ENCODE peak calls at places on chromosomes 6 and 20, in six cellular contexts. O, R, A, Z, N and V are unnamed samples.

GRCh38 chr6:35428421-35429149 is 23.6 kb upstream of the FANCE start:
- DNase-seq in O (no peak), R (no peak), A (peak; percentile 21), Z (no peak), N (no peak), V (no peak)

GRCh38 chr20:63044204-63044600 is 37.4 kb upstream of the BHLHE23 start:
- DNase-seq in O (no peak), R (no peak), A (no peak), Z (peak; percentile 36), N (no peak), V (no peak)

GRCh38 chr6:22049002-22049401 is 247.8 kb downstream of the PRL start:
- DNase-seq in O (no peak), R (no peak), A (peak; percentile 38), Z (no peak), N (no peak), V (no peak)

GRCh38 chr6:56789342-56789741 is 146.7 kb upstream of the DST start:
- DNase-seq in O (no peak), R (no peak), A (no peak), Z (no peak), N (no peak), V (no peak)

GRCh38 chr20:18718129-18718528 is 95.5 kb upstream of the SCP2D1 start:
- DNase-seq in O (no peak), R (no peak), A (no peak), Z (no peak), N (no peak), V (no peak)

GRCh38 chr6:126341126-126341525 is 1.2 kb downstream of the CENPW start:
- DNase-seq in O (no peak), R (no peak), A (no peak), Z (no peak), N (no peak), V (no peak)

GRCh38 chr20:23493172-23493772 is 2.4 kb downstream of the CST8 start:
- DNase-seq in O (no peak), R (no peak), A (no peak), Z (no peak), N (no peak), V (no peak)

GRCh38 chr6:17831135-17831534 is 124.4 kb upstream of the NUP153 start:
- DNase-seq in O (no peak), R (no peak), A (peak; percentile 55), Z (no peak), N (no peak), V (no peak)

GRCh38 chr6:90110971-90111370 is 185.7 kb downstream of the BACH2 start:
- DNase-seq in O (no peak), R (no peak), A (no peak), Z (no peak), N (peak; percentile 79), V (peak; percentile 86)

DNA sequence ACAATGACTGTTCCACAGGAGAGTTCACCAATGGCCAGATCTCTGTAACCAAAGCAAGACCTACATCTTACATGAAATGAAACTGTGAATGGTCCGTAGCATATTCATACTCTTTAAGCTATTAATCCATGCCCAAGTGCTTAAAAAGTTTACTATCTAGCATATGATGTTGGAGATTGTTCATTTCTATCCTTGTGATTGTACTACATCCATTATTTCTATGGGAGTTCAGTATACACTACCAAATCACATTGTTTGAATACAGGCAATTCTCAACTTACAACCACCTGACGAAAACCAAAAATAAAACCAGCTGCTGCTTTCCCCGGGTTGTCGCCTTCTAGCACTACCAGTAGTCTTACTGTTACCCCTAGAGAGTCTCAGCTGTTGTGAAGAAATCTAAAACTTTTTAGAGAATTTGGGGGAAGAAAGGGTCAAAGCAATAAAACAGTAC is 37.9 kb downstream of the HIVEP2 start:
- DNase-seq in O (no peak), R (no peak), A (no peak), Z (no peak), N (peak; percentile 52), V (no peak)
- H3K4me3 ChIP-seq in O (no peak overlapping the region), R (no peak overlapping the region), A (peak overlapping the region; percentile 20), Z (no peak overlapping the region), N (peak overlapping the region; percentile 77), V (no peak overlapping the region)

GRCh38 chr6:40106840-40107239 is 172.6 kb upstream of the MOCS1 start:
- DNase-seq in O (no peak), R (no peak), A (no peak), Z (no peak), N (no peak), V (no peak)

GRCh38 chr6:40116829-40117228 is 182.6 kb upstream of the MOCS1 start:
- DNase-seq in O (no peak), R (no peak), A (no peak), Z (no peak), N (no peak), V (no peak)

DNA sequence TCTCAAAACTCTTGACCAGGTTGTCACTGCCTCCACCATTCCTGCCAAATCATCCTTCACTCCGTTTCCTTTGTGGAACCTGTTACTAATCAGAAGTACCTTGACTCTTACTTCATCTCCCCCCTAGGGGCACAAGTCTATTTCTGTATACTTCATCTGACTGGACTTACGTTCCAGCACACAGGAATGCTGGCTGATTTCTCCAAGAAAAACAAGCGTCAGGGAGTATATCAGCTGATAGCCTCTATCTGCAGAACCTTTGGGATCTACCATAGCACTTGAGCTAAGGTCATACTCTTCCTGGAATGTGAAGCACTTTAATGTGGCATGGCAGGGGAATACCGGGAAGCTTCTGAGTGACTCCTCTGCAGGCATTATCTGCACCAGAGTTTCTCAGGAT is 178.1 kb upstream of the MOCS1 start:
- DNase-seq in O (peak; percentile 4), R (no peak), A (no peak), Z (no peak), N (no peak), V (no peak)
- H3K9me3 ChIP-seq in O (no peaks in the 10 kb centered on the region), R (no peaks in the 10 kb centered on the region), A (peaks cover 17% of the 10 kb centered on the region), Z (peaks cover 8% of the 10 kb centered on the region), N (no peaks in the 10 kb centered on the region), V (no peaks in the 10 kb centered on the region)

GRCh38 chr6:72947534-72947933 is 277.8 kb downstream of the KHDC1L start:
- DNase-seq in O (no peak), R (no peak), A (no peak), Z (no peak), N (no peak), V (no peak)
- H3K4me3 ChIP-seq in O (no peak overlapping the region), R (no peak overlapping the region), A (no peak overlapping the region), Z (no peak overlapping the region), N (no peak overlapping the region), V (no peak overlapping the region)

GRCh38 chr6:170155464-170156196 is 135.2 kb downstream of the DLL1 start:
- DNase-seq in O (no peak), R (no peak), A (no peak), Z (peak; percentile 47), N (no peak), V (no peak)

GRCh38 chr6:170158296-170159039 is 132.4 kb downstream of the DLL1 start:
- DNase-seq in O (no peak), R (no peak), A (no peak), Z (peak; percentile 55), N (no peak), V (no peak)

GRCh38 chr6:170159040-170159965 is 131.6 kb downstream of the DLL1 start:
- DNase-seq in O (no peak), R (no peak), A (no peak), Z (peak; percentile 65), N (no peak), V (no peak)

GRCh38 chr6:170157567-170158218 is 133.2 kb downstream of the DLL1 start:
- DNase-seq in O (no peak), R (no peak), A (no peak), Z (peak; percentile 38), N (no peak), V (no peak)

GRCh38 chr6:170156448-170157375 is 134.2 kb downstream of the DLL1 start:
- DNase-seq in O (no peak), R (no peak), A (no peak), Z (peak; percentile 58), N (no peak), V (no peak)
- H3K9me3 ChIP-seq in O (peaks cover 11% of the 10 kb centered on the region), R (no peaks in the 10 kb centered on the region), A (no peaks in the 10 kb centered on the region), Z (no peaks in the 10 kb centered on the region), N (no peaks in the 10 kb centered on the region), V (no peaks in the 10 kb centered on the region)

GRCh38 chr6:118843685-118844390 is 50.1 kb upstream of the ASF1A start:
- DNase-seq in O (no peak), R (no peak), A (no peak), Z (no peak), N (no peak), V (no peak)
- H3K4me3 ChIP-seq in O (no peak overlapping the region), R (no peak overlapping the region), A (peak overlapping the region; percentile 27), Z (no peak overlapping the region), N (no peak overlapping the region), V (no peak overlapping the region)

GRCh38 chr6:161410076-161410475 is 136.2 kb upstream of the AGPAT4 start:
- DNase-seq in O (no peak), R (no peak), A (no peak), Z (no peak), N (no peak), V (no peak)
- H3K9me3 ChIP-seq in O (no peaks in the 10 kb centered on the region), R (no peaks in the 10 kb centered on the region), A (no peaks in the 10 kb centered on the region), Z (no peaks in the 10 kb centered on the region), N (no peaks in the 10 kb centered on the region), V (no peaks in the 10 kb centered on the region)

DNA sequence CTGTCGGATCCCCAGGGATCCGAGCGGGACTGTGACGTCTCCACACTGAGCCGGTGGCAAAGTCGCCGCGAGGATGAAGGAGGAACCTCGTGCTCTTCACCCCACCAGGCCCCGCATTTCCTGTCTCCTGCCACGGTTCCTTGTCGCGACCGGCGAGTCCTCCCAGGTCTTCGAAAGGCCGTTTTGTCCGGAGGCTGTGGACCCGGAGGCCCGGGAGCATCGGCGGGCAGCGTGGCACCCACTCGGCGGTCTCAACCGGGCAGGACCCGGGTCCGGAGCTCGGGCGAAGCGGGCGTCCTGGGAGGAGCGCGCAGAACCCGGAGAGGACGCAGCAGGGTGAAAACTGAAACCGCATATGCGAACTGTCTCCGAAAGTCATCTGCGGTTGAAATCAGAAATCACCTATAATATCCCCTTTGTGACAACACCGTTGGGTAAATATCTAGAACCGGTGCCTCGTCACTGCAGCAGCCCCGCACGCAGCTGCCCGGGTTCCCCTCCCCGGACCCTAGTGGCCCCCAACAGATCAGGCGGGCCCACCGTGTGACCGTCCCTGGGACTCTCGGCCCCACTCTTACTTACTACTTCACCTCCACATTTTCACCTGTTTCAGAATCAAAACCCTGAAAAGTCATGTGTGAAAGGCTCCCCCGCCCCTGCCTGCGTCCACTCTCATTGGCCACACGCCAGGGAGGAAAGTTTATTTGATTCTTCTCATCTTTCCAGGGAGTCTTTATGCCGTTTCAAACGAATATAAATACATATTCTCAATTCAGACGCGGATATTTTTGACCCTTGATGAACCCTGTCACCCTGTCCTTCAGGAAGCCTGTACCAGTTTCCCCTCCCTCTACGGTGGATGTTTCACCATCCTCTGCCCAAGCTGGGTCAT is 3.0 kb upstream of the ULBP2 start:
- DNase-seq in O (no peak), R (no peak), A (peak; percentile 47), Z (peak; percentile 72), N (peak; percentile 78), V (no peak)
- H3K4me3 ChIP-seq in O (peak overlapping the region; percentile 39), R (peak overlapping the region; percentile 38), A (peak overlapping the region; percentile 76), Z (peak overlapping the region; percentile 35), N (peak overlapping the region; percentile 26), V (no peak overlapping the region)